ENCODE peak calls at places on chromosomes 5 and 9, in eight cellular contexts. Q is neural crest cell; R is astrocyte of the spinal cord; J is CD8-positive, alpha-beta T cell; Y is left lung; D is fibroblast of pulmonary artery; F is IMR-90; H is cardiac fibroblast. G is an unnamed sample.

GRCh38 chr5:38462972-38463633 is 93.3 kb downstream of the LIFR start:
- DNase-seq in Q (no peak), R (peak), J (no peak), Y (no peak), D (peak), F (peak), H (peak), G (no peak)

GRCh38 chr5:157785781-157786180 is 42.3 kb downstream of the LSM11 start:
- DNase-seq in Q (no peak), R (no peak), J (no peak), Y (no peak), D (no peak), F (no peak), H (no peak), G (no peak)

GRCh38 chr9:114405294-114406034 is 17.7 kb upstream of the AKNA start:
- DNase-seq in Q (peak), R (peak), J (peak), Y (no peak), D (peak), F (peak), H (peak), G (peak)

GRCh38 chr5:16304846-16305245 is 125.3 kb upstream of the MARCHF11 start:
- DNase-seq in Q (no peak), R (no peak), J (no peak), Y (no peak), D (no peak), F (peak), H (no peak), G (no peak)

GRCh38 chr5:160071521-160072299 is 47.5 kb downstream of the PWWP2A start:
- DNase-seq in Q (no peak), R (no peak), J (no peak), Y (no peak), D (peak), F (no peak), H (peak), G (no peak)

GRCh38 chr9:86096382-86096781 is 3.0 kb downstream of the GOLM1 start:
- DNase-seq in Q (no peak), R (peak), J (no peak), Y (no peak), D (peak), F (peak), H (peak), G (no peak)

GRCh38 chr5:14127587-14127986 is 15.6 kb upstream of the TRIO start:
- DNase-seq in Q (no peak), R (no peak), J (no peak), Y (no peak), D (no peak), F (no peak), H (no peak), G (no peak)

GRCh38 chr5:10726913-10727517 is 34.0 kb downstream of the DAP start:
- DNase-seq in Q (no peak), R (no peak), J (no peak), Y (no peak), D (no peak), F (no peak), H (no peak), G (no peak)

GRCh38 chr5:134028496-134028895 is 23.7 kb upstream of the VDAC1 start:
- DNase-seq in Q (no peak), R (peak), J (no peak), Y (no peak), D (no peak), F (no peak), H (no peak), G (no peak)

GRCh38 chr9:130912932-130913598 is 16.5 kb upstream of the QRFP start:
- DNase-seq in Q (peak), R (peak), J (no peak), Y (no peak), D (peak), F (peak), H (peak), G (no peak)

GRCh38 chr5:171388816-171389168 is 1.1 kb downstream of the NPM1 start:
- DNase-seq in Q (no peak), R (no peak), J (no peak), Y (no peak), D (no peak), F (no peak), H (no peak), G (no peak)

GRCh38 chr5:141958773-141959172 is 771 bp upstream of the PCDH12 start:
- DNase-seq in Q (no peak), R (no peak), J (no peak), Y (no peak), D (peak), F (peak), H (peak), G (no peak)

GRCh38 chr5:153974131-153974812 is 64.4 kb downstream of the FAM114A2 start:
- DNase-seq in Q (peak), R (peak), J (no peak), Y (no peak), D (peak), F (peak), H (peak), G (no peak)

GRCh38 chr5:76953551-76954382 is 922 bp downstream of the CRHBP start:
- DNase-seq in Q (peak), R (peak), J (no peak), Y (peak), D (no peak), F (no peak), H (peak), G (no peak)

GRCh38 chr9:124215956-124216355 is 41.8 kb upstream of the NEK6 start:
- DNase-seq in Q (no peak), R (no peak), J (peak), Y (no peak), D (no peak), F (no peak), H (no peak), G (no peak)

GRCh38 chr9:86614871-86615849 is 260.9 kb upstream of the TUT7 start:
- DNase-seq in Q (peak), R (no peak), J (no peak), Y (no peak), D (peak), F (peak), H (peak), G (no peak)

GRCh38 chr5:138706655-138707480 is 46.4 kb upstream of the CTNNA1 start:
- DNase-seq in Q (no peak), R (peak), J (no peak), Y (no peak), D (peak), F (peak), H (peak), G (no peak)

GRCh38 chr9:2621678-2622360 is at the start of gene VLDLR:
- DNase-seq in Q (peak), R (peak), J (peak), Y (peak), D (peak), F (peak), H (peak), G (peak)

GRCh38 chr9:78567693-78568092 is 270.8 kb downstream of the PSAT1 start:
- DNase-seq in Q (no peak), R (no peak), J (no peak), Y (no peak), D (no peak), F (no peak), H (no peak), G (no peak)

GRCh38 chr5:8756498-8757084 is 789.3 kb downstream of the SEMA5A start:
- DNase-seq in Q (peak), R (peak), J (no peak), Y (no peak), D (peak), F (peak), H (peak), G (no peak)

GRCh38 chr9:137178201-137178938 is 6.5 kb upstream of the TMEM210 start:
- DNase-seq in Q (no peak), R (no peak), J (no peak), Y (no peak), D (no peak), F (no peak), H (no peak), G (no peak)

DNA sequence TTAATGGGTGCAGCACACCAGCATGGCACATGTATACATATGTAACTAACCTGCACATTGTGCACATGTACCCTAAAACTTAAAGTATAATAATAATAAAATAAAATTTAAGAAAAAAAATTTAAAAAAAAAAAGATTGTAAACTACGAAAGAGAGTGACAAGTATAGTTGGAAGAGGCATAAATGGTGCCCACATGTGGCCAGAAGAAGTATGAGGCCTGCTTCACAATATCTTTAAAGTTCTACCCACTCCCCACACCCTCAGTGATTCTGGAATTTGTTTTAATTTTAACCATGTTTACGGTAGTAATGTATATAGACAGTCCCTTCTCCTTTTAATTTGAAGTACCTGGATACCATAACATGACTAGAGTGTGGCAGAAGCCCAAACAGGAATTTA is 172.7 kb downstream of the CHSY3 start:
- DNase-seq in Q (no peak), R (no peak), J (no peak), Y (no peak), D (no peak), F (no peak), H (no peak), G (no peak)
- TF ChIP-seq CTCF in Q (no peak), R (peak), J (no peak), Y (no peak), D (peak), F (no peak), H (peak), G (no peak)

GRCh38 chr9:15422355-15423327 is at the start of gene SNAPC3:
- DNase-seq in Q (peak), R (peak), J (peak), Y (peak), D (peak), F (peak), H (peak), G (peak)

GRCh38 chr9:15420796-15421195 is 1.9 kb upstream of the SNAPC3 start:
- DNase-seq in Q (no peak), R (no peak), J (no peak), Y (no peak), D (peak), F (peak), H (no peak), G (no peak)

GRCh38 chr9:15426019-15426418 is 3.3 kb downstream of the SNAPC3 start:
- DNase-seq in Q (no peak), R (no peak), J (no peak), Y (no peak), D (no peak), F (no peak), H (no peak), G (no peak)

GRCh38 chr9:15421532-15421931 is 1.1 kb upstream of the SNAPC3 start:
- DNase-seq in Q (no peak), R (no peak), J (no peak), Y (no peak), D (no peak), F (no peak), H (no peak), G (no peak)

DNA sequence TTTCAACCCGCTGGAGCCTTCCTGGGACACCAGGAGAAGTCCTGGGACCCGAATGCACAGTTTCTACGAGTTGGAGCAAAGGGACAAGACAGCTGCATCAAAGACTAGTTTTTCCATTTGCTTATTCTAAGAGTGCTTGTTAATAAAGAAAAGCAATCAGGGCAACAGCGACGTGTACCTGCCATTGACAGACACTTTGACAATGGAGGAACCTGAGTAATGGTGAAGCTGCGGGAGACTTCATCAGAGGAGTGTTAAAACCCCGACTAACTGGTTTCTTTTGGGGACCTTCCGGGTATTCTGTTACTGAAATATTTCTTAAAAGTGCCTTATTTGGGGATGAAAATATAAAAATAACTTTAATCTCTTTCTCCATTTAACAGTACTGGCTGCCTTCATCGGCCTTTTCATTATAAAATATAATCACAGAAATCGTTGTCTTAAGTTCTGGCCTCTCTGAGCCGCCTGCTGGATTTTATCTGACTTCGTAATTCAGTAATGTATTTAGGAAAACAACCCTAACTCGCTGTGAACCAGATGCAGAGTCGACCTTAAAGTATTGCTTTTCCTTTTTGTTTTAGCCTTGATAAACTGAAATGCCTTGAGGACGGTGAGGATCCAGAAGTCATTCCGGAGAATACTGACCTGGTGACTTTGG is 781 bp downstream of the SNAPC3 start:
- DNase-seq in Q (no peak), R (peak), J (no peak), Y (no peak), D (peak), F (peak), H (peak), G (no peak)
- TF ChIP-seq CTCF in Q (no peak), R (peak), J (peak), Y (no peak), D (peak), F (peak), H (peak), G (no peak)

GRCh38 chr9:133876144-133876543 is 116.0 kb downstream of the VAV2 start:
- DNase-seq in Q (peak), R (no peak), J (no peak), Y (no peak), D (no peak), F (no peak), H (no peak), G (no peak)
- TF ChIP-seq CTCF in Q (peak), R (peak), J (no peak), Y (no peak), D (peak), F (peak), H (peak), G (no peak)

GRCh38 chr9:35713578-35713977 is 18.4 kb downstream of the TLN1 start:
- DNase-seq in Q (no peak), R (no peak), J (no peak), Y (no peak), D (no peak), F (no peak), H (no peak), G (no peak)

GRCh38 chr9:35714123-35714522 is 17.9 kb downstream of the TLN1 start:
- DNase-seq in Q (no peak), R (no peak), J (no peak), Y (no peak), D (no peak), F (no peak), H (no peak), G (no peak)

GRCh38 chr9:35711501-35712428 is 20.2 kb downstream of the TLN1 start:
- DNase-seq in Q (no peak), R (no peak), J (no peak), Y (no peak), D (no peak), F (no peak), H (no peak), G (no peak)

GRCh38 chr9:35714579-35715252 is 17.3 kb downstream of the TLN1 start:
- DNase-seq in Q (no peak), R (no peak), J (no peak), Y (no peak), D (no peak), F (no peak), H (no peak), G (no peak)

GRCh38 chr9:35712762-35713400 is 19.1 kb downstream of the TLN1 start:
- DNase-seq in Q (no peak), R (no peak), J (no peak), Y (no peak), D (no peak), F (no peak), H (no peak), G (no peak)
- TF ChIP-seq CTCF in Q (no peak), R (no peak), J (no peak), Y (no peak), D (no peak), F (no peak), H (no peak), G (no peak)

DNA sequence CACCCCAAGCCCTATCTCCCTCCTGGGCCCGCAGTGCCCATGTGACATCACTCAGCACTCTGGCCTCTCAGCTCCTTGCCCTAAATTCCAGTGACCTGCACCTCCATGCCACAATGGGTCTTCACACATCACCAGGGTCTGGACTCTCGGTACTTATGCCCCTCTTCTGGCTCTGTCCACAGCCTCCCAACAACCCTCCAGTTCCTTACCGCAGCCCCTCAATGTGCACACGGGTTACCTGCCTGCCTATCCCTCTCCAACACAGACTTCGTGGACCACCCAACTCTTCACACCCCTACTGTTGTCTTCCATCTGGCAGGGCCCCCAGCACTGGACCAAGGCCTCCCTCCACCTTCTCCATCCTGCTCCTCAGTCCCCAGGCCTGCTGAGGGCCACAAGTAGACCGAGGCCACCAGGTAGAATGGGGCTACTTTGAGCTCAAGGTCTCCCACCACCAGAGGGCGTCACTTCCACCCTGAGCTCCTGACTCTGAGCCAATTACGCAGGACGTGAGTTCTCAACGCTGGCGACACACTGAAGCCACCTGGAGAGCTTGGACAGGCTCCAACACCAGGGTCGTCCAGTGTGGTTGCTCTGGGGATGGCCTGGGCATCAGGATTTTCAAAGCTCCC is 172.1 kb downstream of the GABBR2 start:
- DNase-seq in Q (no peak), R (no peak), J (no peak), Y (no peak), D (no peak), F (no peak), H (no peak), G (no peak)
- TF ChIP-seq CTCF in Q (peak), R (no peak), J (no peak), Y (no peak), D (peak), F (no peak), H (peak), G (no peak)

DNA sequence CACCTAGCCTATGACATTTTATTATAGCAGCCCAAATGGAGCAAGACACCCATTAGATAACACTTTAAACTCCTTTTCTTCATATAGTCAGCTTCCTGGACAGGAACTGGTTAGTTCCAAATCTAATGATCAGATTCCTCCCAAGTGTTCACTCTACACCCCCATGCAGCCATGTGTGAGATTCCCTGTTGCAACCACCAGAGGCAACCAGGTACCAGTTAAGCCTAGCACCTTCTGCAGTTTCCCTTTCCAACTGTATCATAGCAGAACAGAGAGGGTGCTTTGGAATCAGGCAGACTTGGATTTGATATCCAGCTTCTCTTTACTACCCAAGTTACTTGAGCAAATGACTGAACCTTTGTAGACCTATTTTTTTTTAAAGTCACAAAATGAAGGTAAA is 296.6 kb upstream of the PCSK5 start:
- DNase-seq in Q (no peak), R (no peak), J (no peak), Y (no peak), D (no peak), F (no peak), H (no peak), G (no peak)
- TF ChIP-seq CTCF in Q (no peak), R (no peak), J (no peak), Y (no peak), D (no peak), F (no peak), H (no peak), G (no peak)

GRCh38 chr9:132312426-132312825 is 42.4 kb downstream of the SETX start:
- DNase-seq in Q (no peak), R (no peak), J (no peak), Y (no peak), D (no peak), F (no peak), H (no peak), G (no peak)

GRCh38 chr9:132309056-132309455 is 45.7 kb downstream of the SETX start:
- DNase-seq in Q (no peak), R (no peak), J (no peak), Y (no peak), D (no peak), F (no peak), H (no peak), G (no peak)

GRCh38 chr9:132311978-132312377 is 42.8 kb downstream of the SETX start:
- DNase-seq in Q (no peak), R (no peak), J (no peak), Y (no peak), D (no peak), F (peak), H (no peak), G (no peak)

GRCh38 chr9:132312873-132313272 is 41.9 kb downstream of the SETX start:
- DNase-seq in Q (no peak), R (no peak), J (no peak), Y (no peak), D (no peak), F (no peak), H (no peak), G (no peak)
- TF ChIP-seq CTCF in Q (peak), R (peak), J (no peak), Y (no peak), D (peak), F (peak), H (peak), G (no peak)

GRCh38 chr9:91191443-91192378 is 170.0 kb downstream of the AUH start:
- DNase-seq in Q (no peak), R (no peak), J (no peak), Y (no peak), D (no peak), F (no peak), H (no peak), G (no peak)

GRCh38 chr9:91193658-91194391 is 167.9 kb downstream of the AUH start:
- DNase-seq in Q (peak), R (peak), J (peak), Y (peak), D (peak), F (peak), H (peak), G (peak)

GRCh38 chr9:91192785-91193657 is 168.7 kb downstream of the AUH start:
- DNase-seq in Q (peak), R (peak), J (peak), Y (peak), D (peak), F (peak), H (peak), G (peak)

GRCh38 chr9:91190062-91190461 is 171.7 kb downstream of the AUH start:
- DNase-seq in Q (no peak), R (no peak), J (no peak), Y (no peak), D (no peak), F (no peak), H (no peak), G (no peak)

DNA sequence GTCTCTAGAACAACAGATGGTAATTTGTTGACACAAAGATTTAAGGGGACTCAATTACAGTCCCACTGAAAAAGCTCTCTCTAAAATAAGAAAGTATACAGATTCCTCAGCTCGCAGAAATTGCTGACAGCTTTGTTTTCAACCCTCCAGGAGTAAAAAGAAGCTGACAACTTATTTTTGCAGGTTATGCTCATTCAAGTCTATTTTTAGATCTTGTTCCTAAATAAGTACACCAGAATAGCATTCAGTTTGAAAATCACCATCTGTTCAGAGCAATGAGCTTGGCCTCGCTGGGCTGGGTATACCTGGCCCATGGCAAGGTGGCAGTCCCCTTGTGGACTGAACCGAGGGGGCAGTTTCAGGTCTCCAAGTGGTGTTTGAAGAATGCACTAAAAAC is 169.3 kb downstream of the AUH start:
- DNase-seq in Q (no peak), R (no peak), J (no peak), Y (no peak), D (no peak), F (peak), H (peak), G (no peak)
- TF ChIP-seq CTCF in Q (no peak), R (no peak), J (no peak), Y (no peak), D (no peak), F (no peak), H (no peak), G (no peak)